ENCODE peak calls at places on chromosomes 11 and 22, in eight cellular contexts. D, P, T, J, K, B, U and I are unnamed samples.
A peak's percentile ranks its signal among the peaks of the same experiment; 100 is the strongest.

GRCh38 chr22:46625113-46625842 is 5.1 kb downstream of the GRAMD4 start:
- DNase-seq in B (no peak), P (no peak), K (no peak), T (no peak), D (no peak), U (no peak), J (no peak), I (no peak)

GRCh38 chr11:34904421-34904950 is 11.7 kb downstream of the APIP start:
- DNase-seq in U (peak; percentile 73), B (no peak), D (peak; percentile 55), K (no peak), P (no peak), J (no peak), T (no peak), I (no peak)

GRCh38 chr11:5625281-5625680 is 480 bp downstream of the TRIM34 start:
- DNase-seq in J (no peak), P (no peak), D (peak; percentile 8), T (no peak), B (no peak), U (no peak), K (no peak), I (no peak)

GRCh38 chr11:117862019-117862725 is 14.3 kb downstream of the FXYD6 start:
- DNase-seq in J (no peak), U (peak; percentile 28), P (no peak), D (no peak), K (no peak), B (no peak), T (no peak), I (no peak)

GRCh38 chr11:91163619-91164451 is 941.0 kb upstream of the CHORDC1 start:
- DNase-seq in U (peak; percentile 96), D (no peak), B (no peak), J (no peak), T (no peak), K (no peak), P (no peak), I (no peak)

GRCh38 chr22:49827307-49827852 is 293 bp downstream of the BRD1 start:
- DNase-seq in B (no peak), T (no peak), P (no peak), K (no peak), D (no peak), J (no peak), U (peak; percentile 60), I (peak; percentile 47)

GRCh38 chr22:44407404-44408226 is 90.4 kb downstream of the RTL6 start:
- DNase-seq in J (no peak), T (no peak), P (no peak), U (no peak), D (no peak), K (no peak), B (no peak), I (no peak)

GRCh38 chr11:6812391-6813005 is 13.0 kb upstream of the OR6A2 start:
- DNase-seq in D (peak; percentile 32), K (peak; percentile 53), T (peak; percentile 7), P (peak; percentile 7), B (no peak), J (peak; percentile 8), U (peak; percentile 38), I (peak; percentile 28)

GRCh38 chr22:23107487-23108323 is 34.1 kb downstream of the RSPH14 start:
- DNase-seq in P (no peak), J (no peak), U (peak; percentile 91), D (peak; percentile 28), B (no peak), T (no peak), K (no peak), I (no peak)

GRCh38 chr22:34414467-34415440 is 494.5 kb upstream of the LARGE1 start:
- DNase-seq in K (no peak), D (peak; percentile 79), B (no peak), T (no peak), U (peak; percentile 86), P (no peak), J (no peak), I (no peak)

GRCh38 chr11:17772704-17773600 is 38.4 kb downstream of the KCNC1 start:
- DNase-seq in P (no peak), B (no peak), U (no peak), D (no peak), K (no peak), T (no peak), J (no peak), I (no peak)

GRCh38 chr11:9535189-9535781 is 38.2 kb upstream of the WEE1 start:
- DNase-seq in P (peak; percentile 58), U (peak; percentile 80), T (peak; percentile 79), D (peak; percentile 55), J (no peak), B (peak; percentile 73), K (peak; percentile 64), I (no peak)

GRCh38 chr11:61069427-61069826 is 32.9 kb upstream of the CD5 start:
- DNase-seq in U (no peak), J (no peak), B (no peak), K (no peak), D (no peak), T (no peak), P (no peak), I (no peak)

GRCh38 chr11:70399681-70400112 is 1.4 kb downstream of the CTTN start:
- DNase-seq in D (peak; percentile 84), P (no peak), B (peak; percentile 80), U (no peak), J (no peak), K (no peak), T (no peak), I (peak; percentile 78)

GRCh38 chr22:30017375-30017774 is 62.9 kb upstream of the HORMAD2 start:
- DNase-seq in U (no peak), T (no peak), K (no peak), D (no peak), B (peak; percentile 39), J (no peak), P (no peak), I (no peak)